ENCODE peak calls at places on chromosomes 3 and 15, in eight cellular contexts. One of them, this sample, is unnamed.
A peak's percentile ranks its signal among the peaks of the same experiment; 100 is the strongest.

GRCh38 chr3:41893977-41894376 is 67.9 kb downstream of the ULK4 start:
- DNase-seq in naive thymus-derived CD4-positive, alpha-beta T cell: no peak
- DNase-seq in right lobe of liver: no peak
- DNase-seq in H54: peak; percentile 7
- DNase-seq in progenitor cell of endocrine pancreas: no peak
- DNase-seq in memory B cell: peak; percentile 25
- DNase-seq in brain pericyte: no peak
- DNase-seq in activated CD8-positive, alpha-beta memory T cell treated with anti-CD3 and anti-CD28 coated beads for 1 hour: no peak
- DNase-seq in this sample: no peak

GRCh38 chr3:22306454-22306853 is 555.4 kb upstream of the ZNF385D start:
- DNase-seq in naive thymus-derived CD4-positive, alpha-beta T cell: no peak
- DNase-seq in right lobe of liver: no peak
- DNase-seq in H54: no peak
- DNase-seq in progenitor cell of endocrine pancreas: no peak
- DNase-seq in memory B cell: no peak
- DNase-seq in brain pericyte: no peak
- DNase-seq in activated CD8-positive, alpha-beta memory T cell treated with anti-CD3 and anti-CD28 coated beads for 1 hour: no peak
- DNase-seq in this sample: no peak

GRCh38 chr3:165545059-165545458 is 292.2 kb downstream of the BCHE start:
- DNase-seq in naive thymus-derived CD4-positive, alpha-beta T cell: no peak
- DNase-seq in right lobe of liver: no peak
- DNase-seq in H54: no peak
- DNase-seq in progenitor cell of endocrine pancreas: no peak
- DNase-seq in memory B cell: no peak
- DNase-seq in brain pericyte: no peak
- DNase-seq in activated CD8-positive, alpha-beta memory T cell treated with anti-CD3 and anti-CD28 coated beads for 1 hour: no peak
- DNase-seq in this sample: no peak

GRCh38 chr3:131688370-131688769 is 185.6 kb upstream of the MRPL3 start:
- DNase-seq in naive thymus-derived CD4-positive, alpha-beta T cell: no peak
- DNase-seq in right lobe of liver: no peak
- DNase-seq in H54: no peak
- DNase-seq in progenitor cell of endocrine pancreas: no peak
- DNase-seq in memory B cell: no peak
- DNase-seq in brain pericyte: no peak
- DNase-seq in activated CD8-positive, alpha-beta memory T cell treated with anti-CD3 and anti-CD28 coated beads for 1 hour: no peak
- DNase-seq in this sample: no peak

GRCh38 chr3:157127831-157128767 is 31.8 kb downstream of the CCNL1 start:
- DNase-seq in naive thymus-derived CD4-positive, alpha-beta T cell: no peak
- DNase-seq in right lobe of liver: peak; percentile 62
- DNase-seq in H54: peak; percentile 67
- DNase-seq in progenitor cell of endocrine pancreas: no peak
- DNase-seq in memory B cell: no peak
- DNase-seq in brain pericyte: peak; percentile 39
- DNase-seq in activated CD8-positive, alpha-beta memory T cell treated with anti-CD3 and anti-CD28 coated beads for 1 hour: peak; percentile 12
- DNase-seq in this sample: no peak

GRCh38 chr15:63983071-63983711 is 63.1 kb downstream of the DAPK2 start:
- DNase-seq in naive thymus-derived CD4-positive, alpha-beta T cell: no peak
- DNase-seq in right lobe of liver: no peak
- DNase-seq in H54: no peak
- DNase-seq in progenitor cell of endocrine pancreas: no peak
- DNase-seq in memory B cell: no peak
- DNase-seq in brain pericyte: no peak
- DNase-seq in activated CD8-positive, alpha-beta memory T cell treated with anti-CD3 and anti-CD28 coated beads for 1 hour: no peak
- DNase-seq in this sample: no peak

GRCh38 chr15:45855210-45855906 is 220.5 kb downstream of the SQOR start:
- DNase-seq in naive thymus-derived CD4-positive, alpha-beta T cell: no peak
- DNase-seq in right lobe of liver: no peak
- DNase-seq in H54: no peak
- DNase-seq in progenitor cell of endocrine pancreas: no peak
- DNase-seq in memory B cell: no peak
- DNase-seq in brain pericyte: no peak
- DNase-seq in activated CD8-positive, alpha-beta memory T cell treated with anti-CD3 and anti-CD28 coated beads for 1 hour: no peak
- DNase-seq in this sample: no peak

GRCh38 chr15:82539690-82540054 is 585 bp downstream of the RPS17 start:
- DNase-seq in naive thymus-derived CD4-positive, alpha-beta T cell: no peak
- DNase-seq in right lobe of liver: peak; percentile 61
- DNase-seq in H54: no peak
- DNase-seq in progenitor cell of endocrine pancreas: no peak
- DNase-seq in memory B cell: no peak
- DNase-seq in brain pericyte: peak; percentile 5
- DNase-seq in activated CD8-positive, alpha-beta memory T cell treated with anti-CD3 and anti-CD28 coated beads for 1 hour: no peak
- DNase-seq in this sample: no peak

GRCh38 chr15:68484696-68485400 is 52.9 kb upstream of the ITGA11 start:
- DNase-seq in naive thymus-derived CD4-positive, alpha-beta T cell: no peak
- DNase-seq in right lobe of liver: no peak
- DNase-seq in H54: peak; percentile 27
- DNase-seq in progenitor cell of endocrine pancreas: no peak
- DNase-seq in memory B cell: no peak
- DNase-seq in brain pericyte: no peak
- DNase-seq in activated CD8-positive, alpha-beta memory T cell treated with anti-CD3 and anti-CD28 coated beads for 1 hour: no peak
- DNase-seq in this sample: no peak

GRCh38 chr3:55974421-55974820 is 487.3 kb upstream of the WNT5A start:
- DNase-seq in naive thymus-derived CD4-positive, alpha-beta T cell: no peak
- DNase-seq in right lobe of liver: no peak
- DNase-seq in H54: no peak
- DNase-seq in progenitor cell of endocrine pancreas: no peak
- DNase-seq in memory B cell: no peak
- DNase-seq in brain pericyte: no peak
- DNase-seq in activated CD8-positive, alpha-beta memory T cell treated with anti-CD3 and anti-CD28 coated beads for 1 hour: no peak
- DNase-seq in this sample: no peak

GRCh38 chr3:34856081-34856480 is 783.2 kb upstream of the ARPP21 start:
- DNase-seq in naive thymus-derived CD4-positive, alpha-beta T cell: no peak
- DNase-seq in right lobe of liver: no peak
- DNase-seq in H54: no peak
- DNase-seq in progenitor cell of endocrine pancreas: no peak
- DNase-seq in memory B cell: no peak
- DNase-seq in brain pericyte: no peak
- DNase-seq in activated CD8-positive, alpha-beta memory T cell treated with anti-CD3 and anti-CD28 coated beads for 1 hour: no peak
- DNase-seq in this sample: no peak

GRCh38 chr3:183114779-183115178 is 15.5 kb upstream of the MCCC1 start:
- DNase-seq in naive thymus-derived CD4-positive, alpha-beta T cell: no peak
- DNase-seq in right lobe of liver: no peak
- DNase-seq in H54: no peak
- DNase-seq in progenitor cell of endocrine pancreas: no peak
- DNase-seq in memory B cell: no peak
- DNase-seq in brain pericyte: no peak
- DNase-seq in activated CD8-positive, alpha-beta memory T cell treated with anti-CD3 and anti-CD28 coated beads for 1 hour: no peak
- DNase-seq in this sample: no peak

GRCh38 chr3:36295206-36295760 is 85.0 kb upstream of the STAC start:
- DNase-seq in naive thymus-derived CD4-positive, alpha-beta T cell: no peak
- DNase-seq in right lobe of liver: no peak
- DNase-seq in H54: no peak
- DNase-seq in progenitor cell of endocrine pancreas: no peak
- DNase-seq in memory B cell: no peak
- DNase-seq in brain pericyte: no peak
- DNase-seq in activated CD8-positive, alpha-beta memory T cell treated with anti-CD3 and anti-CD28 coated beads for 1 hour: no peak
- DNase-seq in this sample: no peak

GRCh38 chr3:141313091-141313683 is 55.1 kb upstream of the ZBTB38 start:
- DNase-seq in naive thymus-derived CD4-positive, alpha-beta T cell: no peak
- DNase-seq in right lobe of liver: no peak
- DNase-seq in H54: no peak
- DNase-seq in progenitor cell of endocrine pancreas: no peak
- DNase-seq in memory B cell: no peak
- DNase-seq in brain pericyte: no peak
- DNase-seq in activated CD8-positive, alpha-beta memory T cell treated with anti-CD3 and anti-CD28 coated beads for 1 hour: no peak
- DNase-seq in this sample: no peak

GRCh38 chr15:25901841-25902610 is 38.9 kb upstream of the ATP10A start:
- DNase-seq in naive thymus-derived CD4-positive, alpha-beta T cell: no peak
- DNase-seq in right lobe of liver: no peak
- DNase-seq in H54: no peak
- DNase-seq in progenitor cell of endocrine pancreas: no peak
- DNase-seq in memory B cell: no peak
- DNase-seq in brain pericyte: no peak
- DNase-seq in activated CD8-positive, alpha-beta memory T cell treated with anti-CD3 and anti-CD28 coated beads for 1 hour: no peak
- DNase-seq in this sample: no peak

GRCh38 chr15:83207622-83208356 is at the start of gene HDGFL3:
- DNase-seq in naive thymus-derived CD4-positive, alpha-beta T cell: peak; percentile 15
- DNase-seq in right lobe of liver: peak; percentile 55
- DNase-seq in H54: peak; percentile 19
- DNase-seq in progenitor cell of endocrine pancreas: peak; percentile 49
- DNase-seq in memory B cell: no peak
- DNase-seq in brain pericyte: no peak
- DNase-seq in activated CD8-positive, alpha-beta memory T cell treated with anti-CD3 and anti-CD28 coated beads for 1 hour: peak; percentile 11
- DNase-seq in this sample: no peak

GRCh38 chr15:101320501-101321052 is 25.5 kb upstream of the SNRPA1 start:
- DNase-seq in naive thymus-derived CD4-positive, alpha-beta T cell: peak; percentile 32
- DNase-seq in right lobe of liver: peak; percentile 37
- DNase-seq in H54: no peak
- DNase-seq in progenitor cell of endocrine pancreas: no peak
- DNase-seq in memory B cell: no peak
- DNase-seq in brain pericyte: no peak
- DNase-seq in activated CD8-positive, alpha-beta memory T cell treated with anti-CD3 and anti-CD28 coated beads for 1 hour: peak; percentile 24
- DNase-seq in this sample: peak; percentile 50

GRCh38 chr15:51311510-51311909 is 26.9 kb downstream of the CYP19A1 start:
- DNase-seq in naive thymus-derived CD4-positive, alpha-beta T cell: no peak
- DNase-seq in right lobe of liver: no peak
- DNase-seq in H54: no peak
- DNase-seq in progenitor cell of endocrine pancreas: no peak
- DNase-seq in memory B cell: no peak
- DNase-seq in brain pericyte: no peak
- DNase-seq in activated CD8-positive, alpha-beta memory T cell treated with anti-CD3 and anti-CD28 coated beads for 1 hour: no peak
- DNase-seq in this sample: no peak

GRCh38 chr3:107106316-107106715 is 270.9 kb upstream of the CCDC54 start:
- DNase-seq in naive thymus-derived CD4-positive, alpha-beta T cell: no peak
- DNase-seq in right lobe of liver: no peak
- DNase-seq in H54: peak; percentile 17
- DNase-seq in progenitor cell of endocrine pancreas: no peak
- DNase-seq in memory B cell: no peak
- DNase-seq in brain pericyte: no peak
- DNase-seq in activated CD8-positive, alpha-beta memory T cell treated with anti-CD3 and anti-CD28 coated beads for 1 hour: no peak
- DNase-seq in this sample: no peak

GRCh38 chr3:196641278-196642058 is 2.0 kb downstream of the NRROS start:
- DNase-seq in naive thymus-derived CD4-positive, alpha-beta T cell: no peak
- DNase-seq in right lobe of liver: no peak
- DNase-seq in H54: no peak
- DNase-seq in progenitor cell of endocrine pancreas: no peak
- DNase-seq in memory B cell: peak; percentile 34
- DNase-seq in brain pericyte: no peak
- DNase-seq in activated CD8-positive, alpha-beta memory T cell treated with anti-CD3 and anti-CD28 coated beads for 1 hour: no peak
- DNase-seq in this sample: peak; percentile 31

GRCh38 chr3:113185436-113185835 is 25.9 kb upstream of the BOC start:
- DNase-seq in naive thymus-derived CD4-positive, alpha-beta T cell: no peak
- DNase-seq in right lobe of liver: no peak
- DNase-seq in H54: no peak
- DNase-seq in progenitor cell of endocrine pancreas: no peak
- DNase-seq in memory B cell: no peak
- DNase-seq in brain pericyte: no peak
- DNase-seq in activated CD8-positive, alpha-beta memory T cell treated with anti-CD3 and anti-CD28 coated beads for 1 hour: no peak
- DNase-seq in this sample: no peak

GRCh38 chr15:68528891-68529290 is 49.9 kb upstream of the CORO2B start:
- DNase-seq in naive thymus-derived CD4-positive, alpha-beta T cell: no peak
- DNase-seq in right lobe of liver: no peak
- DNase-seq in H54: no peak
- DNase-seq in progenitor cell of endocrine pancreas: no peak
- DNase-seq in memory B cell: no peak
- DNase-seq in brain pericyte: no peak
- DNase-seq in activated CD8-positive, alpha-beta memory T cell treated with anti-CD3 and anti-CD28 coated beads for 1 hour: no peak
- DNase-seq in this sample: no peak

GRCh38 chr15:28094732-28095521 is 4.2 kb downstream of the OCA2 start:
- DNase-seq in naive thymus-derived CD4-positive, alpha-beta T cell: no peak
- DNase-seq in right lobe of liver: no peak
- DNase-seq in H54: no peak
- DNase-seq in progenitor cell of endocrine pancreas: peak; percentile 22
- DNase-seq in memory B cell: peak; percentile 37
- DNase-seq in brain pericyte: no peak
- DNase-seq in activated CD8-positive, alpha-beta memory T cell treated with anti-CD3 and anti-CD28 coated beads for 1 hour: no peak
- DNase-seq in this sample: no peak

GRCh38 chr15:86572368-86572841 is 492.7 kb downstream of the AGBL1 start:
- DNase-seq in naive thymus-derived CD4-positive, alpha-beta T cell: no peak
- DNase-seq in right lobe of liver: no peak
- DNase-seq in H54: no peak
- DNase-seq in progenitor cell of endocrine pancreas: no peak
- DNase-seq in memory B cell: no peak
- DNase-seq in brain pericyte: no peak
- DNase-seq in activated CD8-positive, alpha-beta memory T cell treated with anti-CD3 and anti-CD28 coated beads for 1 hour: no peak
- DNase-seq in this sample: no peak

GRCh38 chr15:62824111-62824737 is 218.3 kb upstream of the TPM1 start:
- DNase-seq in naive thymus-derived CD4-positive, alpha-beta T cell: no peak
- DNase-seq in right lobe of liver: no peak
- DNase-seq in H54: peak; percentile 31
- DNase-seq in progenitor cell of endocrine pancreas: no peak
- DNase-seq in memory B cell: no peak
- DNase-seq in brain pericyte: no peak
- DNase-seq in activated CD8-positive, alpha-beta memory T cell treated with anti-CD3 and anti-CD28 coated beads for 1 hour: no peak
- DNase-seq in this sample: no peak

GRCh38 chr15:88345962-88346361 is 89.4 kb upstream of the NTRK3 start:
- DNase-seq in naive thymus-derived CD4-positive, alpha-beta T cell: no peak
- DNase-seq in right lobe of liver: no peak
- DNase-seq in H54: no peak
- DNase-seq in progenitor cell of endocrine pancreas: no peak
- DNase-seq in memory B cell: no peak
- DNase-seq in brain pericyte: no peak
- DNase-seq in activated CD8-positive, alpha-beta memory T cell treated with anti-CD3 and anti-CD28 coated beads for 1 hour: no peak
- DNase-seq in this sample: no peak

GRCh38 chr3:106678657-106679390 is 698.4 kb upstream of the CCDC54 start:
- DNase-seq in naive thymus-derived CD4-positive, alpha-beta T cell: no peak
- DNase-seq in right lobe of liver: no peak
- DNase-seq in H54: no peak
- DNase-seq in progenitor cell of endocrine pancreas: no peak
- DNase-seq in memory B cell: no peak
- DNase-seq in brain pericyte: no peak
- DNase-seq in activated CD8-positive, alpha-beta memory T cell treated with anti-CD3 and anti-CD28 coated beads for 1 hour: no peak
- DNase-seq in this sample: no peak

GRCh38 chr3:53082736-53083135 is 36.9 kb upstream of the SFMBT1 start:
- DNase-seq in naive thymus-derived CD4-positive, alpha-beta T cell: no peak
- DNase-seq in right lobe of liver: no peak
- DNase-seq in H54: no peak
- DNase-seq in progenitor cell of endocrine pancreas: no peak
- DNase-seq in memory B cell: no peak
- DNase-seq in brain pericyte: no peak
- DNase-seq in activated CD8-positive, alpha-beta memory T cell treated with anti-CD3 and anti-CD28 coated beads for 1 hour: no peak
- DNase-seq in this sample: no peak

GRCh38 chr3:159899198-159899597 is 89.4 kb upstream of the IL12A start:
- DNase-seq in naive thymus-derived CD4-positive, alpha-beta T cell: no peak
- DNase-seq in right lobe of liver: no peak
- DNase-seq in H54: no peak
- DNase-seq in progenitor cell of endocrine pancreas: no peak
- DNase-seq in memory B cell: no peak
- DNase-seq in brain pericyte: no peak
- DNase-seq in activated CD8-positive, alpha-beta memory T cell treated with anti-CD3 and anti-CD28 coated beads for 1 hour: no peak
- DNase-seq in this sample: no peak

GRCh38 chr3:64353256-64353655 is 128.0 kb upstream of the PRICKLE2 start:
- DNase-seq in naive thymus-derived CD4-positive, alpha-beta T cell: no peak
- DNase-seq in right lobe of liver: no peak
- DNase-seq in H54: no peak
- DNase-seq in progenitor cell of endocrine pancreas: no peak
- DNase-seq in memory B cell: no peak
- DNase-seq in brain pericyte: no peak
- DNase-seq in activated CD8-positive, alpha-beta memory T cell treated with anti-CD3 and anti-CD28 coated beads for 1 hour: no peak
- DNase-seq in this sample: no peak

GRCh38 chr3:184335661-184336483 is 1.5 kb upstream of the FAM131A start:
- DNase-seq in naive thymus-derived CD4-positive, alpha-beta T cell: peak; percentile 96
- DNase-seq in right lobe of liver: peak; percentile 93
- DNase-seq in H54: peak; percentile 80
- DNase-seq in progenitor cell of endocrine pancreas: peak; percentile 81
- DNase-seq in memory B cell: peak; percentile 98
- DNase-seq in brain pericyte: no peak
- DNase-seq in activated CD8-positive, alpha-beta memory T cell treated with anti-CD3 and anti-CD28 coated beads for 1 hour: peak; percentile 89
- DNase-seq in this sample: no peak

GRCh38 chr3:197350446-197350845 is 52.0 kb upstream of the DLG1 start:
- DNase-seq in naive thymus-derived CD4-positive, alpha-beta T cell: no peak
- DNase-seq in right lobe of liver: no peak
- DNase-seq in H54: no peak
- DNase-seq in progenitor cell of endocrine pancreas: no peak
- DNase-seq in memory B cell: no peak
- DNase-seq in brain pericyte: no peak
- DNase-seq in activated CD8-positive, alpha-beta memory T cell treated with anti-CD3 and anti-CD28 coated beads for 1 hour: no peak
- DNase-seq in this sample: no peak

GRCh38 chr15:58444658-58445332 is 13.0 kb downstream of the LIPC start:
- DNase-seq in naive thymus-derived CD4-positive, alpha-beta T cell: no peak
- DNase-seq in right lobe of liver: peak; percentile 63
- DNase-seq in H54: no peak
- DNase-seq in progenitor cell of endocrine pancreas: no peak
- DNase-seq in memory B cell: no peak
- DNase-seq in brain pericyte: no peak
- DNase-seq in activated CD8-positive, alpha-beta memory T cell treated with anti-CD3 and anti-CD28 coated beads for 1 hour: no peak
- DNase-seq in this sample: no peak

GRCh38 chr3:111338059-111338698 is 203.8 kb upstream of the CD96 start:
- DNase-seq in naive thymus-derived CD4-positive, alpha-beta T cell: no peak
- DNase-seq in right lobe of liver: no peak
- DNase-seq in H54: peak; percentile 7
- DNase-seq in progenitor cell of endocrine pancreas: peak; percentile 24
- DNase-seq in memory B cell: no peak
- DNase-seq in brain pericyte: peak; percentile 50
- DNase-seq in activated CD8-positive, alpha-beta memory T cell treated with anti-CD3 and anti-CD28 coated beads for 1 hour: no peak
- DNase-seq in this sample: peak; percentile 14